ENCODE peak calls at places on chromosome 11, in four cellular contexts. One of them, this sample, is unnamed.

GRCh38 chr11:29214833-29215232 is 802.0 kb downstream of the KCNA4 start:
- DNase-seq in endothelial cell of umbilical vein: no peak
- DNase-seq in stimulated activated CD8-positive, alpha-beta memory T cell treated with anti-CD3 and anti-CD28 coated beads, Interleukin-4, amount 100 ng/mL, for 4 hours: no peak
- DNase-seq in mucosa of gallbladder: no peak
- DNase-seq in this sample: no peak

GRCh38 chr11:59710136-59710847 is 3.4 kb downstream of the OR10V1 start:
- DNase-seq in endothelial cell of umbilical vein: no peak
- DNase-seq in stimulated activated CD8-positive, alpha-beta memory T cell treated with anti-CD3 and anti-CD28 coated beads, Interleukin-4, amount 100 ng/mL, for 4 hours: no peak
- DNase-seq in mucosa of gallbladder: no peak
- DNase-seq in this sample: no peak

GRCh38 chr11:82989628-82990404 is 81.9 kb downstream of the RAB30 start:
- DNase-seq in endothelial cell of umbilical vein: no peak
- DNase-seq in stimulated activated CD8-positive, alpha-beta memory T cell treated with anti-CD3 and anti-CD28 coated beads, Interleukin-4, amount 100 ng/mL, for 4 hours: no peak
- DNase-seq in mucosa of gallbladder: no peak
- DNase-seq in this sample: no peak

GRCh38 chr11:133711545-133711944 is 133.8 kb downstream of the SPATA19 start:
- DNase-seq in endothelial cell of umbilical vein: no peak
- DNase-seq in stimulated activated CD8-positive, alpha-beta memory T cell treated with anti-CD3 and anti-CD28 coated beads, Interleukin-4, amount 100 ng/mL, for 4 hours: no peak
- DNase-seq in mucosa of gallbladder: no peak
- DNase-seq in this sample: no peak

GRCh38 chr11:114564836-114565235 is 5.2 kb upstream of the NXPE1 start:
- DNase-seq in endothelial cell of umbilical vein: peak
- DNase-seq in stimulated activated CD8-positive, alpha-beta memory T cell treated with anti-CD3 and anti-CD28 coated beads, Interleukin-4, amount 100 ng/mL, for 4 hours: no peak
- DNase-seq in mucosa of gallbladder: no peak
- DNase-seq in this sample: no peak

GRCh38 chr11:104320091-104320490 is 156.1 kb upstream of the PDGFD start:
- DNase-seq in endothelial cell of umbilical vein: no peak
- DNase-seq in stimulated activated CD8-positive, alpha-beta memory T cell treated with anti-CD3 and anti-CD28 coated beads, Interleukin-4, amount 100 ng/mL, for 4 hours: no peak
- DNase-seq in mucosa of gallbladder: no peak
- DNase-seq in this sample: no peak

GRCh38 chr11:104385884-104386283 is 221.9 kb upstream of the PDGFD start:
- DNase-seq in endothelial cell of umbilical vein: no peak
- DNase-seq in stimulated activated CD8-positive, alpha-beta memory T cell treated with anti-CD3 and anti-CD28 coated beads, Interleukin-4, amount 100 ng/mL, for 4 hours: no peak
- DNase-seq in mucosa of gallbladder: no peak
- DNase-seq in this sample: no peak

GRCh38 chr11:76269247-76269646 is 62.9 kb upstream of the WNT11 start:
- DNase-seq in endothelial cell of umbilical vein: no peak
- DNase-seq in stimulated activated CD8-positive, alpha-beta memory T cell treated with anti-CD3 and anti-CD28 coated beads, Interleukin-4, amount 100 ng/mL, for 4 hours: no peak
- DNase-seq in mucosa of gallbladder: no peak
- DNase-seq in this sample: no peak

GRCh38 chr11:64016512-64016911 is 19.2 kb upstream of the FLRT1 start:
- DNase-seq in endothelial cell of umbilical vein: no peak
- DNase-seq in stimulated activated CD8-positive, alpha-beta memory T cell treated with anti-CD3 and anti-CD28 coated beads, Interleukin-4, amount 100 ng/mL, for 4 hours: no peak
- DNase-seq in mucosa of gallbladder: no peak
- DNase-seq in this sample: no peak

GRCh38 chr11:126415669-126416420 is 60.4 kb downstream of the ST3GAL4 start:
- DNase-seq in endothelial cell of umbilical vein: no peak
- DNase-seq in stimulated activated CD8-positive, alpha-beta memory T cell treated with anti-CD3 and anti-CD28 coated beads, Interleukin-4, amount 100 ng/mL, for 4 hours: no peak
- DNase-seq in mucosa of gallbladder: peak
- DNase-seq in this sample: no peak

GRCh38 chr11:18314794-18315523 is 7.0 kb downstream of the HPS5 start:
- DNase-seq in endothelial cell of umbilical vein: no peak
- DNase-seq in stimulated activated CD8-positive, alpha-beta memory T cell treated with anti-CD3 and anti-CD28 coated beads, Interleukin-4, amount 100 ng/mL, for 4 hours: no peak
- DNase-seq in mucosa of gallbladder: no peak
- DNase-seq in this sample: no peak

GRCh38 chr11:2885017-2885675 is 429 bp downstream of the CDKN1C start:
- DNase-seq in endothelial cell of umbilical vein: peak
- DNase-seq in stimulated activated CD8-positive, alpha-beta memory T cell treated with anti-CD3 and anti-CD28 coated beads, Interleukin-4, amount 100 ng/mL, for 4 hours: no peak
- DNase-seq in mucosa of gallbladder: peak
- DNase-seq in this sample: no peak

GRCh38 chr11:23413057-23413456 is 552.8 kb upstream of the CCDC179 start:
- DNase-seq in endothelial cell of umbilical vein: peak
- DNase-seq in stimulated activated CD8-positive, alpha-beta memory T cell treated with anti-CD3 and anti-CD28 coated beads, Interleukin-4, amount 100 ng/mL, for 4 hours: no peak
- DNase-seq in mucosa of gallbladder: no peak
- DNase-seq in this sample: no peak

This sample was measured in pulmonary artery endothelial cell.